ENCODE peak calls at places on chromosomes 1 and 21, in four cellular contexts. A is AG20443, Z is pancreas, G is heart left ventricle. Y is an unnamed sample.

GRCh38 chr1:199015799-199016198 is 377.0 kb downstream of the PTPRC start:
- DNase-seq in A (no peak), Z (no peak), G (no peak), Y (no peak)

GRCh38 chr21:41215856-41216408 is 48.0 kb downstream of the BACE2 start:
- DNase-seq in A (no peak), Z (no peak), G (no peak), Y (no peak)

GRCh38 chr1:12095822-12096263 is 32.7 kb downstream of the TNFRSF8 start:
- DNase-seq in A (peak; percentile 37), Z (no peak), G (no peak), Y (no peak)

GRCh38 chr1:151581946-151582345 is 29.9 kb upstream of the SNX27 start:
- DNase-seq in A (no peak), Z (no peak), G (no peak), Y (no peak)

GRCh38 chr1:68495532-68495931 is 1.4 kb downstream of the DEPDC1 start:
- DNase-seq in A (peak; percentile 7), Z (no peak), G (no peak), Y (no peak)

GRCh38 chr1:203289281-203289981 is 15.9 kb upstream of the BTG2 start:
- DNase-seq in A (no peak), Z (peak; percentile 48), G (peak; percentile 54), Y (no peak)

GRCh38 chr1:177068011-177068410 is 96.5 kb downstream of the ASTN1 start:
- DNase-seq in A (no peak), Z (no peak), G (no peak), Y (no peak)

GRCh38 chr1:181846001-181846645 is 215.4 kb downstream of the ZNF648 start:
- DNase-seq in A (no peak), Z (no peak), G (no peak), Y (no peak)

GRCh38 chr1:89780721-89781120 is 40.1 kb upstream of the LRRC8D start:
- DNase-seq in A (peak; percentile 55), Z (no peak), G (no peak), Y (no peak)

GRCh38 chr1:85328713-85329376 is 52.4 kb upstream of the BCL10 start:
- DNase-seq in A (peak; percentile 85), Z (no peak), G (no peak), Y (no peak)

GRCh38 chr1:74161494-74161893 is 36.5 kb downstream of the LRRIQ3 start:
- DNase-seq in A (no peak), Z (no peak), G (no peak), Y (no peak)

GRCh38 chr1:247456914-247457638 is 828 bp downstream of the OR2B11 start:
- DNase-seq in A (no peak), Z (no peak), G (no peak), Y (no peak)

GRCh38 chr1:101124405-101124804 is 98.8 kb upstream of the DPH5 start:
- DNase-seq in A (no peak), Z (no peak), G (no peak), Y (no peak)

GRCh38 chr1:3069491-3070303 is 694 bp downstream of the PRDM16 start:
- DNase-seq in A (peak; percentile 68), Z (peak; percentile 71), G (no peak), Y (peak; percentile 68)

GRCh38 chr1:31224102-31224501 is 15.6 kb downstream of the NKAIN1 start:
- DNase-seq in A (no peak), Z (no peak), G (no peak), Y (no peak)

GRCh38 chr1:197619008-197619640 is 156.2 kb downstream of the DENND1B start:
- DNase-seq in A (peak; percentile 14), Z (no peak), G (no peak), Y (no peak)

GRCh38 chr1:234940841-234941240 is 187.8 kb downstream of the TOMM20 start:
- DNase-seq in A (no peak), Z (no peak), G (no peak), Y (no peak)

GRCh38 chr1:181113061-181113695 is 24.7 kb downstream of the IER5 start:
- DNase-seq in A (peak; percentile 47), Z (no peak), G (no peak), Y (no peak)

GRCh38 chr21:41196990-41197389 is 29.0 kb downstream of the BACE2 start:
- DNase-seq in A (no peak), Z (no peak), G (no peak), Y (no peak)

GRCh38 chr1:169999357-169999756 is 75.1 kb downstream of the KIFAP3 start:
- DNase-seq in A (peak; percentile 50), Z (no peak), G (peak; percentile 35), Y (no peak)